ENCODE peak calls at places on chromosomes 16 and 17, in seven cellular contexts. One of them, this sample, is unnamed.
A peak's percentile ranks its signal among the peaks of the same experiment; 100 is the strongest.

GRCh38 chr17:43660262-43660661 is 1.5 kb downstream of the MEOX1 start:
- DNase-seq in fibroblast of lung: no peak
- DNase-seq in HCT116: no peak
- DNase-seq in hepatocyte: no peak
- DNase-seq in mesendoderm: no peak
- DNase-seq in K562: no peak
- DNase-seq in neural progenitor cell: no peak
- DNase-seq in this sample: no peak

GRCh38 chr17:2853722-2854580 is 57.7 kb downstream of the RAP1GAP2 start:
- DNase-seq in fibroblast of lung: peak; percentile 24
- DNase-seq in HCT116: no peak
- DNase-seq in hepatocyte: peak; percentile 74
- DNase-seq in mesendoderm: peak; percentile 62
- DNase-seq in K562: peak; percentile 55
- DNase-seq in neural progenitor cell: peak; percentile 70
- DNase-seq in this sample: peak; percentile 62

GRCh38 chr17:38416840-38417209 is 11.4 kb upstream of the ARHGAP23 start:
- DNase-seq in fibroblast of lung: no peak
- DNase-seq in HCT116: no peak
- DNase-seq in hepatocyte: no peak
- DNase-seq in mesendoderm: no peak
- DNase-seq in K562: no peak
- DNase-seq in neural progenitor cell: no peak
- DNase-seq in this sample: peak; percentile 51

GRCh38 chr16:85061566-85061965 is 34.0 kb downstream of the KIAA0513 start:
- DNase-seq in fibroblast of lung: no peak
- DNase-seq in HCT116: no peak
- DNase-seq in hepatocyte: no peak
- DNase-seq in mesendoderm: no peak
- DNase-seq in K562: no peak
- DNase-seq in neural progenitor cell: no peak
- DNase-seq in this sample: no peak

GRCh38 chr17:63354251-63354650 is 91.9 kb downstream of the CYB561 start:
- DNase-seq in fibroblast of lung: no peak
- DNase-seq in HCT116: no peak
- DNase-seq in hepatocyte: no peak
- DNase-seq in mesendoderm: no peak
- DNase-seq in K562: no peak
- DNase-seq in neural progenitor cell: no peak
- DNase-seq in this sample: no peak

GRCh38 chr17:64240261-64240740 is 22.8 kb downstream of the TEX2 start:
- DNase-seq in fibroblast of lung: no peak
- DNase-seq in HCT116: no peak
- DNase-seq in hepatocyte: peak; percentile 23
- DNase-seq in mesendoderm: peak; percentile 81
- DNase-seq in K562: peak; percentile 44
- DNase-seq in neural progenitor cell: peak; percentile 49
- DNase-seq in this sample: no peak

GRCh38 chr16:2955779-2956565 is 8.1 kb upstream of the KREMEN2 start:
- DNase-seq in fibroblast of lung: no peak
- DNase-seq in HCT116: no peak
- DNase-seq in hepatocyte: no peak
- DNase-seq in mesendoderm: no peak
- DNase-seq in K562: no peak
- DNase-seq in neural progenitor cell: no peak
- DNase-seq in this sample: no peak

GRCh38 chr17:49515196-49515770 is 20.2 kb downstream of the NGFR start:
- DNase-seq in fibroblast of lung: peak; percentile 95
- DNase-seq in HCT116: peak; percentile 36
- DNase-seq in hepatocyte: peak; percentile 83
- DNase-seq in mesendoderm: peak; percentile 93
- DNase-seq in K562: peak; percentile 78
- DNase-seq in neural progenitor cell: peak; percentile 83
- DNase-seq in this sample: no peak

GRCh38 chr17:7858487-7858832 is 657 bp downstream of the CYB5D1 start:
- DNase-seq in fibroblast of lung: peak; percentile 57
- DNase-seq in HCT116: no peak
- DNase-seq in hepatocyte: peak; percentile 73
- DNase-seq in mesendoderm: peak; percentile 84
- DNase-seq in K562: peak; percentile 46
- DNase-seq in neural progenitor cell: peak; percentile 88
- DNase-seq in this sample: peak; percentile 83

GRCh38 chr16:50368410-50369132 is at the start of gene BRD7:
- DNase-seq in fibroblast of lung: peak; percentile 48
- DNase-seq in HCT116: no peak
- DNase-seq in hepatocyte: peak; percentile 91
- DNase-seq in mesendoderm: peak; percentile 73
- DNase-seq in K562: peak; percentile 93
- DNase-seq in neural progenitor cell: peak; percentile 91
- DNase-seq in this sample: peak; percentile 82
- H3K4me2 ChIP-seq in fibroblast of lung: peak within 1 kb of the TSS; percentile 81
- H3K4me2 ChIP-seq in HCT116: peak within 1 kb of the TSS; percentile 70
- H3K4me2 ChIP-seq in hepatocyte: peak within 1 kb of the TSS; percentile 85
- H3K4me2 ChIP-seq in mesendoderm: peak within 1 kb of the TSS; percentile 62
- H3K4me2 ChIP-seq in K562: peak within 1 kb of the TSS; percentile 72
- H3K4me2 ChIP-seq in neural progenitor cell: peak within 1 kb of the TSS; percentile 86
- H3K4me2 ChIP-seq in this sample: peak within 1 kb of the TSS; percentile 98

DNA sequence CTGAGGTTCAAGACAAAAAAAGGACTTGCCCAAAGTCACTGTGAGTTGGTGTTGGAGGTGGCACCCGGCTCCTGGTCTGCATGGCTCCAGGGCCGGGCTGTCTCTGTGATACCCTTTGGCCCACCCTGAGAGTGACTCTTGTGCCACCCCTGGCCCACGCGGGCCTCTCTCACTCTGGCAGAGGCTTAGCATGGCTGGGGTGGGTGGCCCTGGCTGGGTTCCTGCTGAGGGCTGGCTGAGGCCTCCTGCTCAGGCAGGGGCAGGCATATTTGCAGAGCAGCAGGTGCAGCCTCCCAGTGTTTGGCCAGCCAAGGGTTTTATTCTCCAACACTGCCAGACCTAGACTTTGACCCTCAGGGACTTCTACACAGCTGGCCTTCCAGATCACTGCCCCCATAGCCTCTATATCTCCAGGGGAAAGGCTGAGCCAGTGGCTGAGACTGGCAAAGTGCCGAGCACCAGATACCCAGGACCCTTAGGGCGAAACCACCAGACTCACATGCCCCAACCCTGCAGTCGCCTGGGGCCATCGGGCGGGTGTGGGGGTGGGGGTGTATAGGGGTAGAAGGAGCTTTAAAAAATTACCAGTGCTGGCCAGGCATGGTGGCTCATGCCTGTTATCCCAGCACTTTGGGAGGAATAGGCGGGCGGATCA is 21.5 kb upstream of the ADGRG1 start:
- DNase-seq in fibroblast of lung: no peak
- DNase-seq in HCT116: no peak
- DNase-seq in hepatocyte: peak; percentile 73
- DNase-seq in mesendoderm: no peak
- DNase-seq in K562: no peak
- DNase-seq in neural progenitor cell: no peak
- DNase-seq in this sample: no peak
- H3K4me2 ChIP-seq in fibroblast of lung: no peak overlapping the region
- H3K4me2 ChIP-seq in HCT116: no peak overlapping the region
- H3K4me2 ChIP-seq in hepatocyte: peak overlapping the region; percentile 69
- H3K4me2 ChIP-seq in mesendoderm: no peak overlapping the region
- H3K4me2 ChIP-seq in K562: no peak overlapping the region
- H3K4me2 ChIP-seq in neural progenitor cell: no peak overlapping the region
- H3K4me2 ChIP-seq in this sample: no peak overlapping the region

GRCh38 chr16:89159174-89159849 is 12.2 kb upstream of the CDH15 start:
- DNase-seq in fibroblast of lung: no peak
- DNase-seq in HCT116: no peak
- DNase-seq in hepatocyte: no peak
- DNase-seq in mesendoderm: no peak
- DNase-seq in K562: no peak
- DNase-seq in neural progenitor cell: no peak
- DNase-seq in this sample: no peak
- H3K4me2 ChIP-seq in fibroblast of lung: no peak overlapping the region
- H3K4me2 ChIP-seq in HCT116: no peak overlapping the region
- H3K4me2 ChIP-seq in hepatocyte: no peak overlapping the region
- H3K4me2 ChIP-seq in mesendoderm: no peak overlapping the region
- H3K4me2 ChIP-seq in K562: no peak overlapping the region
- H3K4me2 ChIP-seq in neural progenitor cell: no peak overlapping the region
- H3K4me2 ChIP-seq in this sample: no peak overlapping the region

GRCh38 chr17:82565551-82565950 is 46.0 kb downstream of the FOXK2 start:
- DNase-seq in fibroblast of lung: no peak
- DNase-seq in HCT116: no peak
- DNase-seq in hepatocyte: no peak
- DNase-seq in mesendoderm: no peak
- DNase-seq in K562: no peak
- DNase-seq in neural progenitor cell: no peak
- DNase-seq in this sample: no peak
- H3K4me2 ChIP-seq in fibroblast of lung: no peak overlapping the region
- H3K4me2 ChIP-seq in HCT116: no peak overlapping the region
- H3K4me2 ChIP-seq in hepatocyte: no peak overlapping the region
- H3K4me2 ChIP-seq in mesendoderm: no peak overlapping the region
- H3K4me2 ChIP-seq in K562: no peak overlapping the region
- H3K4me2 ChIP-seq in neural progenitor cell: no peak overlapping the region
- H3K4me2 ChIP-seq in this sample: no peak overlapping the region

This sample was measured in OCI-LY7.